ENCODE peak calls at places on chromosomes 7 and 10, in ten cellular contexts. P is transverse colon, N is endothelial cell of umbilical vein, B is HCT116, D is HepG2, S is sigmoid colon, M is stomach, C is GM12878, I is upper lobe of left lung, K is prostate gland. T is an unnamed sample. For H3K4me1, the result is how much of the 10 kb centered on the place peaks cover.

GRCh38 chr10:78960316-78960800 is 108.4 kb upstream of the ZMIZ1 start:
- DNase-seq in S (peak), P (peak), M (peak), K (peak), B (no peak), I (peak), D (no peak), N (peak), C (no peak), T (no peak)

GRCh38 chr7:155254018-155254417 is 43.7 kb upstream of the INSIG1 start:
- DNase-seq in P (no peak), I (no peak), M (peak), S (no peak), B (no peak), N (no peak), K (no peak), C (no peak), D (no peak), T (no peak)

GRCh38 chr10:131094406-131095108 is 217.0 kb downstream of the TCERG1L start:
- DNase-seq in I (no peak), B (peak), D (no peak), N (no peak), P (no peak), M (no peak), S (no peak), C (no peak), K (peak), T (no peak)

GRCh38 chr7:46215987-46216567 is 295.0 kb upstream of the IGFBP3 start:
- DNase-seq in C (no peak), D (peak), B (no peak), N (no peak), I (peak), M (peak), K (peak), P (no peak), S (no peak), T (no peak)

GRCh38 chr7:36317276-36317675 is 72.4 kb upstream of the ANLN start:
- DNase-seq in I (no peak), C (no peak), P (no peak), B (no peak), D (no peak), N (no peak), K (no peak), S (no peak), M (no peak), T (no peak)

GRCh38 chr7:100966542-100967291 is 2.6 kb upstream of the MUC12 start:
- DNase-seq in K (no peak), N (no peak), D (no peak), C (no peak), P (peak), I (no peak), S (no peak), B (no peak), M (no peak), T (no peak)

GRCh38 chr10:12637649-12638048 is 288.3 kb downstream of the CAMK1D start:
- DNase-seq in I (no peak), D (no peak), K (no peak), B (no peak), M (no peak), N (no peak), S (no peak), P (no peak), C (no peak), T (no peak)

GRCh38 chr7:5428470-5429252 is 5.0 kb upstream of the TNRC18 start:
- DNase-seq in P (peak), B (no peak), I (peak), N (peak), S (peak), D (peak), C (no peak), K (no peak), M (peak), T (no peak)

GRCh38 chr7:144826248-144826647 is 9.6 kb downstream of the TPK1 start:
- DNase-seq in M (no peak), B (no peak), I (no peak), N (peak), C (no peak), P (no peak), S (no peak), K (no peak), D (no peak), T (no peak)

GRCh38 chr10:112191223-112191622 is 7.7 kb upstream of the GPAM start:
- DNase-seq in D (no peak), S (no peak), K (no peak), C (no peak), N (no peak), I (no peak), B (no peak), P (no peak), M (no peak), T (no peak)

GRCh38 chr7:156139112-156139511 is 326.8 kb upstream of the SHH start:
- DNase-seq in B (no peak), S (no peak), D (no peak), M (no peak), P (no peak), C (no peak), I (no peak), K (no peak), N (no peak), T (no peak)

GRCh38 chr7:144834516-144835165 is 1.2 kb downstream of the TPK1 start:
- DNase-seq in P (peak), S (peak), C (peak), N (no peak), B (no peak), M (no peak), D (no peak), K (no peak), I (peak), T (no peak)

GRCh38 chr10:51300617-51301350 is 226.5 kb downstream of the PRKG1 start:
- DNase-seq in P (no peak), B (no peak), D (no peak), I (no peak), N (no peak), K (no peak), M (no peak), S (no peak), C (no peak), T (no peak)

GRCh38 chr7:123846217-123846891 is 1.4 kb downstream of the HYAL4 start:
- DNase-seq in M (no peak), S (no peak), D (no peak), C (peak), P (no peak), B (no peak), K (no peak), N (peak), I (no peak), T (no peak)

GRCh38 chr7:90988523-90988922 is 275.7 kb upstream of the FZD1 start:
- DNase-seq in D (no peak), M (no peak), B (no peak), S (no peak), N (no peak), I (no peak), K (no peak), P (no peak), C (no peak), T (no peak)

GRCh38 chr10:79148452-79149344 is 79.9 kb downstream of the ZMIZ1 start:
- DNase-seq in D (no peak), M (peak), K (peak), S (peak), I (peak), B (no peak), P (peak), C (no peak), N (peak), T (no peak)

GRCh38 chr10:132182591-132182990 is 4.2 kb upstream of the DPYSL4 start:
- DNase-seq in B (no peak), K (no peak), D (no peak), C (no peak), N (no peak), I (no peak), P (no peak), M (no peak), S (no peak), T (no peak)

GRCh38 chr10:130636303-130636702 is 500.1 kb downstream of the GLRX3 start:
- DNase-seq in D (no peak), I (no peak), K (no peak), M (no peak), C (no peak), N (no peak), S (no peak), P (no peak), B (no peak), T (no peak)

GRCh38 chr10:26217396-26218105 is 977 bp downstream of the GAD2 start:
- DNase-seq in K (no peak), M (no peak), P (no peak), I (no peak), D (no peak), N (no peak), C (no peak), S (no peak), B (no peak), T (no peak)

GRCh38 chr7:134365341-134366054 is 48.8 kb upstream of the SLC35B4 start:
- DNase-seq in M (no peak), I (no peak), N (no peak), C (no peak), S (no peak), P (no peak), D (no peak), K (no peak), B (no peak), T (no peak)

GRCh38 chr7:16811555-16811954 is 6.8 kb upstream of the AGR2 start:
- DNase-seq in I (no peak), B (no peak), N (peak), K (no peak), M (no peak), S (no peak), P (no peak), D (no peak), C (no peak), T (no peak)

GRCh38 chr10:96765406-96766240 is 45.3 kb upstream of the PIK3AP1 start:
- DNase-seq in N (peak), I (peak), D (peak), K (peak), M (peak), P (peak), C (no peak), S (peak), B (peak), T (peak)

GRCh38 chr10:79086822-79087221 is 18.1 kb downstream of the ZMIZ1 start:
- DNase-seq in C (no peak), K (no peak), S (no peak), D (no peak), M (no peak), I (no peak), P (no peak), N (no peak), B (no peak), T (no peak)

GRCh38 chr7:127792528-127793342 is 140.7 kb downstream of the SND1 start:
- DNase-seq in I (peak), M (peak), D (peak), B (no peak), N (no peak), S (no peak), P (peak), K (no peak), C (no peak), T (peak)

GRCh38 chr7:134827889-134828288 is 48.5 kb downstream of the CALD1 start:
- DNase-seq in S (peak), I (no peak), N (no peak), B (no peak), K (no peak), P (no peak), C (no peak), M (no peak), D (no peak), T (no peak)

GRCh38 chr10:12051241-12051640 is 8.6 kb upstream of the UPF2 start:
- DNase-seq in N (no peak), I (no peak), B (no peak), K (no peak), M (no peak), P (no peak), C (no peak), S (no peak), D (no peak), T (no peak)

GRCh38 chr7:99499356-99499712 is 747 bp downstream of the ZNF394 start:
- DNase-seq in B (no peak), N (no peak), M (no peak), C (no peak), D (no peak), S (no peak), I (no peak), P (no peak), K (no peak), T (no peak)

GRCh38 chr10:77710759-77711682 is 73.4 kb upstream of the KCNMA1 start:
- DNase-seq in D (peak), K (peak), S (peak), M (peak), I (peak), B (peak), P (peak), N (peak), C (no peak), T (peak)

GRCh38 chr7:131328387-131329175 is 905 bp downstream of the MKLN1 start:
- DNase-seq in I (no peak), M (no peak), B (no peak), C (no peak), P (no peak), N (peak), S (no peak), K (no peak), D (no peak), T (no peak)

GRCh38 chr7:101565601-101566209 is 63.4 kb downstream of the MYL10 start:
- DNase-seq in B (no peak), S (peak), C (no peak), K (no peak), N (no peak), D (no peak), I (peak), P (peak), M (no peak), T (no peak)

GRCh38 chr7:48411619-48412018 is 240.4 kb downstream of the ABCA13 start:
- DNase-seq in K (no peak), S (no peak), I (no peak), B (no peak), D (no peak), C (no peak), N (no peak), M (no peak), P (no peak), T (no peak)

GRCh38 chr7:115728518-115728917 is 302.0 kb downstream of the TFEC start:
- DNase-seq in I (no peak), S (no peak), P (no peak), D (no peak), M (no peak), N (no peak), K (no peak), C (no peak), B (no peak), T (no peak)

GRCh38 chr10:103539751-103540150 is 46.2 kb downstream of the NEURL1 start:
- DNase-seq in B (no peak), M (no peak), K (no peak), N (no peak), P (no peak), S (no peak), D (no peak), C (no peak), I (no peak), T (no peak)

DNA sequence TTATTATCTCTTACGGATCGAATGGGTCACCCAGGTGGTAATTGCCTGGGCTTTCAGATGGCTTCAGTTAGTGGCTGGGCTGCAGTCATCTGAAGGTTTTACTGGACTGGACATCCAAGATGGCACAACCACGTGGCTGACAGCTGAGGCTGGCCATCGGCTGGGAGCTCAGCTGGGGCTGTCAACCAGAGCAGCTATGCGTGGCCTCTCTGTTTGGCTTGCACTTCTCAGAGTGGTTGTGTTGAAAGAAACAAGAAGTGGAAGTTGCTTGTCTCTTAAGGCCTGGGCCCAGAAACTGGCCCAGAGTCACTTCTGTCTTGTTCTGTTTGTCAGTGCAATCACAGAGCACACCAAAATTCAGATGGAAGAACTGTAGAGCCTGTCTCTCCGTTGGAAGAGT is 5.7 kb upstream of the GDI2 start:
- DNase-seq in D (no peak), I (no peak), S (peak), K (no peak), C (no peak), N (no peak), M (no peak), P (no peak), B (no peak), T (no peak)
- H3K4me1 ChIP-seq in D (half or more), I (under half), S (under half), K (under half), C (half or more), N (under half), M (under half), P (under half), B (under half), T (under half)

DNA sequence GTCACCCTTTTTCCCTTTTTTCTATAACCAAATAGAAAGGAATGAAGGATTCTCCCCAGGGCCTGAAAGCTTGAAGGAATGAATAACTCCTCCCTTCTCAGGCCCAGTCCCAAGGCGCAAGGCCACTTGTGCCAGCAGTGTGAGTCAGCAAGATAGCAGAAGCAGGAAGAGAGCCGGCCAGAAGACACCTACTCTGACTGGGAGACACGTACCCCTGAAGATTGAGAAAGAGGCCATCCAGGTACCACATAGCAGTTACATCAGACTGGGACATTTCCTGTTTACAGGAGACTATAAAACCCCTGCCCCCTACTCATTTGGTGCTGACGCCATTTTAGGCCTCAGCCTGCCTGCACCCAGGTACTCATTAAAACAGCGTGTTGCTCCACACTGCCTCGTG is 65.5 kb downstream of the LRRC17 start:
- DNase-seq in B (peak), P (no peak), D (no peak), S (no peak), I (peak), N (peak), C (no peak), M (peak), K (no peak), T (no peak)
- TF ChIP-seq POLR2AphosphoS5 in B (peak), P (no peak), D (no peak), S (no peak), I (no peak), N (no peak), C (no peak), M (no peak), K (no peak), T (no peak)

DNA sequence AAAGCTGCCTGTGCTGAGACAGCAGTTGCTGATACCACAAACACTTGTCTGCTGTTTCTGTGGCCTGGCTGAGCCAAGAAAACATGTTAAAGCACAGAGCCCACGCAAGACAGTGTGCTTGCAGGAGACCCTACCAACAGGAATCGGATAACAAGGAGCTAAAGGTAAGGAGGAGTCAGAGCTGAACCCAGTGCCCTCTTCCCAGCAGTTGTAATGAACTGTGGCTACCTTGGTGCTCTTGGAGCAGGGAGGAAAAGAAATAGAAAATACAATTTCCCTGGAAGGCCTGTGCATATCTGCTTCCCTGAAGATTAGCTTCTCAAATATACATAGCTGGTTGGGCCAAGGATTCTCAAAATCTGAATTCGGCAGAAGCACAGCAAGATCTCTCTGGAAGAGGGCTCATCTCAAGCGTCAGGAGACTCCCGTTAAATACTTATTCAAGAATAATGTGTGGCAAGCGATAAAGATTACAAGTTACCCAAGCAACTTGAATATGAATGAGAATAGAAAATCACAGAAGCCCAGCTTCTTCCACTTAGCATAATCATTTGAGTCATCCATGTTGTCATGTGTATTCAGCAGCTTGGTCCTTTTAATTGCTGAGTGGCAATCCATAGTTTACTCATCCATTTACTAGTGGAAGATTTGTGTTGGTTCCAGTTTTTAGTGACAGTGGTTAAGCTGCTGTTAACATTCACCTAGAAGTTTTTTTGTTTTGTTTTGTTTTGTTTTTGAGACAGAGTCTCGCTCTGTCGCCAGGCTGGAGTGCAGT is 87.5 kb downstream of the NOD1 start:
- DNase-seq in C (no peak), N (no peak), B (no peak), K (no peak), S (no peak), D (no peak), M (no peak), I (no peak), P (no peak), T (no peak)
- H3K27ac ChIP-seq in C (no peak), N (no peak), B (no peak), K (no peak), S (no peak), D (no peak), M (no peak), I (no peak), P (no peak), T (no peak)

GRCh38 chr10:102493771-102494170 is 8.7 kb downstream of the ACTR1A start:
- DNase-seq in P (no peak), M (no peak), I (no peak), C (no peak), N (no peak), S (no peak), K (no peak), B (no peak), D (no peak), T (no peak)

GRCh38 chr10:102501201-102502028 is 1.1 kb downstream of the ACTR1A start:
- DNase-seq in B (no peak), S (no peak), I (no peak), C (no peak), P (no peak), K (no peak), M (no peak), N (no peak), D (peak), T (no peak)

GRCh38 chr10:102502029-102502336 is 529 bp downstream of the ACTR1A start:
- DNase-seq in M (peak), K (peak), C (peak), I (peak), S (peak), D (peak), P (peak), B (peak), N (peak), T (peak)

GRCh38 chr10:102500621-102501149 is 1.8 kb downstream of the ACTR1A start:
- DNase-seq in P (no peak), S (no peak), I (no peak), N (no peak), M (no peak), B (no peak), C (no peak), K (no peak), D (no peak), T (no peak)

DNA sequence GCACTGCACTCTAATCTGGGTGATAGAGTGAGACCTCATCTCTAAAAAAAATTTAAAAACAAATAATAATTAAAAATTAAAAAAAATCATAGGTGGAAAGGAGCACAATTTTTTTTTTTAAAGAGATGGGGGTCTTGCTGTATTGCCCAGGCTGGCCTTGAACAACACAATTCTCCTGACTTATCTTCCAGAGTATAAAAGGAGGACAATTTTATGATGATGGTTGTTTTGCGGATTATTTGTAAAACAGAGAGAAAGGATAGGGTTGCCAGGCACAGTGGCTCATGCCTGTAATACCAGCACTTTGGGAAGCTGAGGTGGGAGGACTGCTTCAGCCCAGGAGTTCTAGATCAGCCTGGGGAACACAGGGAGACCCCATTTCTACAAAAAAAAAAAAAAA is 5.0 kb downstream of the ACTR1A start:
- DNase-seq in S (no peak), M (no peak), K (no peak), P (no peak), I (no peak), B (no peak), N (no peak), C (no peak), D (no peak), T (no peak)
- H3K4me1 ChIP-seq in S (half or more), M (half or more), K (under half), P (under half), I (under half), B (under half), N (under half), C (under half), D (under half), T (under half)

GRCh38 chr10:72173267-72173634 is 42.6 kb upstream of the ANAPC16 start:
- DNase-seq in S (no peak), C (peak), K (no peak), B (no peak), P (no peak), I (no peak), D (no peak), N (no peak), M (no peak), T (no peak)
- TF ChIP-seq POLR2AphosphoS5 in S (no peak), C (no peak), K (no peak), B (no peak), P (no peak), I (no peak), D (no peak), N (no peak), M (no peak), T (peak)

GRCh38 chr10:92064506-92064905 is 140.9 kb downstream of the BTAF1 start:
- DNase-seq in C (no peak), B (no peak), P (no peak), K (no peak), S (no peak), D (no peak), M (no peak), I (no peak), N (no peak), T (no peak)
- H3K27ac ChIP-seq in C (no peak), B (no peak), P (no peak), K (no peak), S (no peak), D (no peak), M (no peak), I (no peak), N (no peak), T (no peak)

GRCh38 chr7:53642361-53642760 is 606.9 kb downstream of the POM121L12 start:
- DNase-seq in D (no peak), P (no peak), K (no peak), B (no peak), I (no peak), M (no peak), S (no peak), C (no peak), N (no peak), T (no peak)
- H3K4me1 ChIP-seq in D (under half), P (under half), K (under half), B (under half), I (under half), M (under half), S (under half), C (under half), N (under half), T (under half)